ENCODE peak calls at places on chromosomes 1 and 21, in eight cellular contexts. N is CD4-positive, alpha-beta T cell; H is LHCN-M2; F is SIG-M5; P is fibroblast of mammary gland; S is stimulated activated effector memory CD8-positive, alpha-beta T cell treated with anti-CD3 and anti-CD28 coated beads, Interleukin-12 subunit alpha, Interleukin-12 subunit beta, amount 100 ng/mL, for 72 hours; L is neuronal stem cell; J is foreskin fibroblast. Z is an unnamed sample.

GRCh38 chr1:23483327-23484252 is at the start of gene ASAP3:
- DNase-seq in N (peak), H (no peak), F (no peak), P (peak), S (no peak), L (peak), J (peak), Z (no peak)

GRCh38 chr1:1309525-1310385 is 1.4 kb downstream of the PUSL1 start:
- DNase-seq in N (no peak), H (no peak), F (no peak), P (no peak), S (no peak), L (no peak), J (no peak), Z (no peak)

GRCh38 chr1:4963251-4963650 is 308.8 kb downstream of the AJAP1 start:
- DNase-seq in N (no peak), H (no peak), F (no peak), P (peak), S (no peak), L (no peak), J (no peak), Z (no peak)

GRCh38 chr1:64004451-64004850 is 199.0 kb upstream of the UBE2U start:
- DNase-seq in N (no peak), H (no peak), F (no peak), P (peak), S (no peak), L (no peak), J (no peak), Z (no peak)

GRCh38 chr1:176691251-176692228 is 228.6 kb downstream of the PAPPA2 start:
- DNase-seq in N (no peak), H (peak), F (no peak), P (peak), S (no peak), L (peak), J (peak), Z (peak)

GRCh38 chr1:181142096-181143043 is 53.9 kb downstream of the IER5 start:
- DNase-seq in N (peak), H (peak), F (no peak), P (peak), S (peak), L (peak), J (peak), Z (no peak)

GRCh38 chr1:174023438-174023837 is 1.3 kb upstream of the RC3H1 start:
- DNase-seq in N (no peak), H (no peak), F (peak), P (no peak), S (no peak), L (peak), J (peak), Z (no peak)

GRCh38 chr1:54614024-54614423 is 9.3 kb downstream of the FAM151A start:
- DNase-seq in N (no peak), H (no peak), F (no peak), P (no peak), S (no peak), L (no peak), J (no peak), Z (no peak)

GRCh38 chr21:20968391-20968790 is 29.8 kb upstream of the NCAM2 start:
- DNase-seq in N (no peak), H (no peak), F (no peak), P (no peak), S (no peak), L (no peak), J (no peak), Z (no peak)

GRCh38 chr1:232873931-232874330 is 68.7 kb downstream of the MAP10 start:
- DNase-seq in N (no peak), H (peak), F (no peak), P (no peak), S (no peak), L (no peak), J (no peak), Z (no peak)

Z was measured in GM12892.